ENCODE peak calls at places on chromosomes 3 and 15, in ten cellular contexts. N, F, I, L, A, W, E, X, P and S are unnamed samples. For H3K9me3, the result is how much of the 10 kb centered on the place peaks cover.

GRCh38 chr3:37492977-37493471 is 318.6 kb upstream of the LRRFIP2 start:
- DNase-seq in N (no peak), F (no peak), I (no peak), L (no peak), A (no peak), W (peak), E (no peak), X (no peak), P (no peak), S (no peak)

GRCh38 chr3:57094011-57094535 is 33.6 kb downstream of the SPATA12 start:
- DNase-seq in N (no peak), F (no peak), I (no peak), L (no peak), A (no peak), W (no peak), E (no peak), X (no peak), P (no peak), S (no peak)

GRCh38 chr15:90819850-90820249 is 48.5 kb upstream of the FURIN start:
- DNase-seq in N (no peak), F (no peak), I (no peak), L (no peak), A (no peak), W (no peak), E (no peak), X (no peak), P (no peak), S (no peak)

GRCh38 chr3:45730409-45731154 is 41.4 kb downstream of the SACM1L start:
- DNase-seq in N (no peak), F (no peak), I (no peak), L (no peak), A (no peak), W (no peak), E (no peak), X (no peak), P (no peak), S (no peak)

GRCh38 chr3:79414821-79415220 is 353.0 kb downstream of the ROBO1 start:
- DNase-seq in N (no peak), F (peak), I (peak), L (peak), A (no peak), W (no peak), E (peak), X (no peak), P (no peak), S (peak)

GRCh38 chr15:80695099-80695910 is at the start of gene ABHD17C:
- DNase-seq in N (peak), F (no peak), I (peak), L (peak), A (peak), W (peak), E (peak), X (peak), P (peak), S (peak)

GRCh38 chr3:194488007-194488742 is 1.4 kb upstream of the ATP13A3 start:
- DNase-seq in N (no peak), F (peak), I (peak), L (no peak), A (no peak), W (no peak), E (no peak), X (no peak), P (peak), S (no peak)

GRCh38 chr3:180252683-180253082 is 215.9 kb upstream of the PEX5L start:
- DNase-seq in N (no peak), F (no peak), I (peak), L (no peak), A (no peak), W (no peak), E (no peak), X (no peak), P (no peak), S (no peak)

GRCh38 chr15:20348900-20349773 is 192.5 kb downstream of the GOLGA6L6 start:
- DNase-seq in N (no peak), F (no peak), I (no peak), L (no peak), A (peak), W (peak), E (peak), X (peak), P (peak), S (no peak)

GRCh38 chr3:28726840-28727239 is 378.2 kb upstream of the AZI2 start:
- DNase-seq in N (peak), F (peak), I (peak), L (no peak), A (no peak), W (peak), E (peak), X (peak), P (peak), S (peak)

GRCh38 chr3:122676759-122677158 is 3.9 kb upstream of the PARP14 start:
- DNase-seq in N (no peak), F (no peak), I (no peak), L (no peak), A (no peak), W (no peak), E (no peak), X (no peak), P (no peak), S (no peak)

GRCh38 chr3:128237348-128238099 is 84.2 kb downstream of the EEFSEC start:
- DNase-seq in N (no peak), F (no peak), I (peak), L (no peak), A (no peak), W (no peak), E (no peak), X (no peak), P (no peak), S (no peak)

GRCh38 chr15:34318277-34319079 is 19.1 kb downstream of the SLC12A6 start:
- DNase-seq in N (peak), F (peak), I (peak), L (peak), A (peak), W (peak), E (no peak), X (peak), P (peak), S (peak)

GRCh38 chr3:103218146-103218545 is 783.3 kb downstream of the ZPLD1 start:
- DNase-seq in N (no peak), F (no peak), I (no peak), L (no peak), A (no peak), W (no peak), E (no peak), X (no peak), P (no peak), S (no peak)

GRCh38 chr15:47887181-47887580 is 169.9 kb downstream of the SEMA6D start:
- DNase-seq in N (no peak), F (no peak), I (no peak), L (no peak), A (no peak), W (no peak), E (no peak), X (no peak), P (no peak), S (no peak)

GRCh38 chr3:3134750-3135448 is 8.2 kb downstream of the TRNT1 start:
- DNase-seq in N (no peak), F (no peak), I (no peak), L (no peak), A (no peak), W (no peak), E (no peak), X (no peak), P (no peak), S (no peak)

GRCh38 chr3:102224171-102224570 is 210.6 kb upstream of the ZPLD1 start:
- DNase-seq in N (no peak), F (no peak), I (peak), L (peak), A (no peak), W (peak), E (no peak), X (no peak), P (no peak), S (peak)

GRCh38 chr3:107824822-107825371 is 265.9 kb downstream of the CD47 start:
- DNase-seq in N (no peak), F (no peak), I (no peak), L (no peak), A (no peak), W (no peak), E (no peak), X (no peak), P (no peak), S (no peak)

GRCh38 chr15:49439678-49440375 is 16.8 kb downstream of the FGF7 start:
- DNase-seq in N (no peak), F (no peak), I (peak), L (no peak), A (no peak), W (no peak), E (no peak), X (no peak), P (no peak), S (no peak)

GRCh38 chr15:40999190-40999589 is 45.9 kb downstream of the CHAC1 start:
- DNase-seq in N (no peak), F (no peak), I (peak), L (no peak), A (no peak), W (no peak), E (no peak), X (no peak), P (no peak), S (no peak)

GRCh38 chr3:63631670-63632069 is 20.8 kb upstream of the SNTN start:
- DNase-seq in N (no peak), F (no peak), I (no peak), L (no peak), A (no peak), W (no peak), E (no peak), X (no peak), P (no peak), S (no peak)

GRCh38 chr15:28969511-28970085 is 83.8 kb downstream of the APBA2 start:
- DNase-seq in N (no peak), F (peak), I (no peak), L (no peak), A (no peak), W (no peak), E (no peak), X (no peak), P (no peak), S (no peak)

GRCh38 chr15:78303729-78304486 is 4.5 kb upstream of the SKIC8 start:
- DNase-seq in N (no peak), F (no peak), I (no peak), L (no peak), A (no peak), W (no peak), E (no peak), X (peak), P (no peak), S (no peak)

GRCh38 chr3:149235599-149236424 is 14.2 kb upstream of the CP start:
- DNase-seq in N (no peak), F (no peak), I (no peak), L (no peak), A (no peak), W (no peak), E (no peak), X (no peak), P (no peak), S (no peak)

GRCh38 chr3:183448369-183449128 is 20.1 kb upstream of the MCF2L2 start:
- DNase-seq in N (no peak), F (no peak), I (no peak), L (no peak), A (no peak), W (no peak), E (no peak), X (no peak), P (no peak), S (no peak)

GRCh38 chr15:88636039-88636438 is 2.8 kb upstream of the ISG20 start:
- DNase-seq in N (no peak), F (no peak), I (peak), L (no peak), A (peak), W (no peak), E (peak), X (peak), P (no peak), S (peak)

GRCh38 chr15:46242935-46243334 is 608.1 kb downstream of the SQOR start:
- DNase-seq in N (no peak), F (no peak), I (no peak), L (no peak), A (no peak), W (no peak), E (no peak), X (no peak), P (no peak), S (no peak)

GRCh38 chr3:127316685-127317084 is 28.8 kb upstream of the PRR20G start:
- DNase-seq in N (no peak), F (no peak), I (no peak), L (no peak), A (no peak), W (no peak), E (no peak), X (no peak), P (no peak), S (no peak)

GRCh38 chr3:54830658-54831057 is 97.2 kb downstream of the LRTM1 start:
- DNase-seq in N (no peak), F (no peak), I (peak), L (no peak), A (no peak), W (no peak), E (no peak), X (peak), P (no peak), S (no peak)

GRCh38 chr15:85993116-85993515 is 86.6 kb upstream of the AGBL1 start:
- DNase-seq in N (no peak), F (no peak), I (no peak), L (no peak), A (no peak), W (no peak), E (no peak), X (no peak), P (no peak), S (no peak)

GRCh38 chr15:88618686-88619085 is 2.5 kb upstream of the AEN start:
- DNase-seq in N (peak), F (no peak), I (peak), L (no peak), A (no peak), W (no peak), E (no peak), X (peak), P (no peak), S (no peak)

GRCh38 chr15:41510728-41511127 is 2.9 kb downstream of the LTK start:
- DNase-seq in N (no peak), F (no peak), I (no peak), L (no peak), A (no peak), W (no peak), E (no peak), X (no peak), P (no peak), S (no peak)

GRCh38 chr3:57048728-57049127 is 11.7 kb upstream of the SPATA12 start:
- DNase-seq in N (no peak), F (no peak), I (no peak), L (no peak), A (no peak), W (no peak), E (no peak), X (no peak), P (no peak), S (no peak)

GRCh38 chr3:132222868-132223538 is 94.2 kb upstream of the ACP3 start:
- DNase-seq in N (peak), F (no peak), I (no peak), L (no peak), A (no peak), W (no peak), E (no peak), X (no peak), P (no peak), S (no peak)

GRCh38 chr15:94360251-94360671 is 128.9 kb downstream of the MCTP2 start:
- DNase-seq in N (no peak), F (no peak), I (no peak), L (no peak), A (no peak), W (no peak), E (no peak), X (no peak), P (no peak), S (no peak)

GRCh38 chr15:40320931-40321371 is 2.5 kb upstream of the INAFM2 start:
- DNase-seq in N (no peak), F (no peak), I (peak), L (no peak), A (peak), W (peak), E (no peak), X (no peak), P (peak), S (peak)

GRCh38 chr15:20645956-20646355 is 104.4 kb upstream of the GOLGA6L6 start:
- DNase-seq in N (no peak), F (no peak), I (no peak), L (no peak), A (peak), W (peak), E (peak), X (no peak), P (no peak), S (peak)

GRCh38 chr3:150921207-150921606 is 16.0 kb upstream of the MINDY4B start:
- DNase-seq in N (no peak), F (no peak), I (peak), L (no peak), A (no peak), W (no peak), E (no peak), X (no peak), P (no peak), S (no peak)

GRCh38 chr3:150925751-150926201 is 20.5 kb upstream of the MINDY4B start:
- DNase-seq in N (peak), F (no peak), I (peak), L (peak), A (peak), W (peak), E (peak), X (peak), P (peak), S (peak)

GRCh38 chr3:150922611-150923010 is 17.4 kb upstream of the MINDY4B start:
- DNase-seq in N (no peak), F (no peak), I (no peak), L (peak), A (no peak), W (no peak), E (no peak), X (peak), P (peak), S (no peak)

GRCh38 chr3:150917941-150918340 is 12.7 kb upstream of the MINDY4B start:
- DNase-seq in N (no peak), F (no peak), I (no peak), L (no peak), A (no peak), W (no peak), E (no peak), X (no peak), P (no peak), S (no peak)

GRCh38 chr3:150920236-150920635 is 15.0 kb upstream of the MINDY4B start:
- DNase-seq in N (no peak), F (no peak), I (peak), L (no peak), A (no peak), W (no peak), E (no peak), X (no peak), P (no peak), S (no peak)
- H3K9me3 ChIP-seq in N (under half), F (under half), I (under half), L (under half), A (under half), W (under half), E (under half), X (under half), P (under half), S (under half)

GRCh38 chr15:43509923-43510229 is 7.5 kb upstream of the MAP1A start:
- DNase-seq in N (no peak), F (no peak), I (no peak), L (no peak), A (no peak), W (no peak), E (no peak), X (no peak), P (no peak), S (no peak)

GRCh38 chr15:43513550-43513949 is 3.9 kb upstream of the MAP1A start:
- DNase-seq in N (no peak), F (no peak), I (peak), L (no peak), A (no peak), W (no peak), E (no peak), X (no peak), P (no peak), S (no peak)

GRCh38 chr15:43510230-43511011 is 7.0 kb upstream of the MAP1A start:
- DNase-seq in N (peak), F (peak), I (peak), L (peak), A (peak), W (peak), E (peak), X (peak), P (peak), S (peak)

GRCh38 chr15:43509002-43509922 is 8.1 kb upstream of the MAP1A start:
- DNase-seq in N (peak), F (peak), I (no peak), L (peak), A (no peak), W (no peak), E (peak), X (no peak), P (no peak), S (no peak)

DNA sequence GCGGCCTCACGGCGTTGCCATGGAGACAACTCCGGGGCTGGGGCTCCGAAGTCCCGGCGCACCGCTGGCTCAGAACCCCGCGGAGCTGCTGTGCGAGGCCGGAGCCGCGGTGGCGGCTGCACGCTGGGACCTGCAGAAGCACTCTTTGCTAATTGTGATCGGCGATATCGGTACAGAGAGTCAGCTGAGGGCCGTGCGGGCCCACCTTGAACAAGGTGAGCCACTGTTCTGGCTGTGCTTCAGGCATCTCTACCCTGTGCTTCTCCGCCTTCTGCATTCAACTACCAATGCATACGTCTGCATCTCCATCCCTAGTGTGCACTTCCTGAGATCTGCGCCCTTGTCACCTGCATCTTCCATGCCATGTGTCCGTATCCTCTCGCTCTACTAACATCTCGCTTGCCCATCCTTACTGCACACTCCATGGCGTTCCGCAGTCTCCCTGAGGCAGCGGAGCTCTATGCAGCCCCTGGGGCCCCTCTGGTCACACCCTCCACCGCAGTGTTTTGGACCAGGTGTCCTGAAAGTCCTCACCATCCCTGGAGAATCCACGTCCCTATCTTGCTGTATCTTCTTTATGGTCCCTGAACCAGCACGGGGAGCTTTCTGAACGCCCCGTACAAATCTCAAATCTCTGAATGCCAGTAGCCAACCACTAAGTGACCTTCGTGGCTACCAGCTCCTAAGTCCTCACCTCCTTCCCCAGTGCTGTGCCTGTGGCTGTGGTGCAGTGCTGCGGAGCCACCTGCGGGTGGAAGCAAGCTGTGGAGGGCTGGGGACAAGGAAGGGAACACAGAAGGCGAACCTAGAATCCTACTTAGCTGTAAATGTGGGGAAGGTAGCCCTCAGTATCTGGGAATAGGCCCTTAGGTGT is 6.2 kb upstream of the MAP1A start:
- DNase-seq in N (peak), F (peak), I (peak), L (no peak), A (no peak), W (no peak), E (no peak), X (peak), P (peak), S (no peak)
- TF ChIP-seq CTCF in N (peak), F (no peak), I (peak), L (no peak), A (no peak), W (peak), E (no peak), X (peak), P (no peak), S (peak)

DNA sequence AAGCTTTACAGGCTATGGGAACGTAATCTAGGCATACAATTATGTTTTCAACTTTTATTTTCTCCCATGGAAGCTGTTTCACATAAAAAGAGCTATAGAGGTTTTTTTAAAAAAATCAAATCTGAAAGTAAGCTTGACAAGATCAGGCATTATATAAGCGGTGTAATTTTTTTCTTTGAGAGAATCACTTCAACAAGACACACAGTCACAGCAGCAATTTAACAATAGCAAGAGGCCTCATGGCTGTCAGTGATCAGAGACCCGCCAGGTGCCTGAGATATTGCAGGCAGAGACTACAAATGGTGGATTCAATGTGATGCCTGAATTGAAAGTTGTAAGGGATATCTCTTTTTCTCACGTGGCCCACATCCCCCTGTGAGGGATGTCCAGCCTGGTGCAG is 270.5 kb upstream of the TBC1D5 start:
- DNase-seq in N (no peak), F (no peak), I (no peak), L (no peak), A (no peak), W (no peak), E (no peak), X (no peak), P (no peak), S (no peak)
- H3K9me3 ChIP-seq in N (under half), F (under half), I (under half), L (under half), A (under half), W (under half), E (under half), X (under half), P (under half), S (under half)

DNA sequence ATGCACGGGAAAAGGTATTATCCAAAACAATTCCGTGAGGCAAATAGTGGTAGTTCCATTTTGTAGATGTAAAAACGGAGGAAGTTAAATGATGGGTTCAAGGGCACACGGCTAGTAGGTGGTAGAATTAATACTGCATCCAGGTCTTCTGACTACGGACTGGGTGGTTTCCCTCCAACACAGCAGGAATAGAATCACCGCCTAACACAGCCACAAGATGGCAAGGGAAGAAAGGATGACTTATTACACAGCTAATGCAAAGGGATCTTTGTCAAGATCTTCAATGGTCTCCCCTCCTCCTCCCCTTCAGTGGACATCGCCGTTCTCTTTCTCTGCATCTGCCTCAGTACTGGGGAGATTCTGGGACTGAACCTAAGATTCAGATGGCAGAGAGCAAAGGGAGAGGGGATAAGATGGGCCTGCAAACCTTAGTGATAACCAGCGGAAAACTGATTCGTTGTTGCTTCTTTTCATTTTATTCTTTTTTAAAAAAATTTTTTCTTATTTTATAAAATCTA is 574 bp upstream of the TOPBP1 start:
- DNase-seq in N (no peak), F (no peak), I (peak), L (no peak), A (no peak), W (no peak), E (no peak), X (peak), P (peak), S (no peak)
- TF ChIP-seq CTCF in N (no peak), F (no peak), I (peak), L (no peak), A (no peak), W (no peak), E (no peak), X (peak), P (no peak), S (no peak)